ENCODE peak calls at places on chromosomes 12 and 14, in ten cellular contexts. R is neuronal stem cell; Q is tibial artery; T is esophagus squamous epithelium; O is right lobe of liver; I is GM23338; V is CD8-positive, alpha-beta T cell; W is hepatocyte; K is pancreas; L is effector memory CD4-positive, alpha-beta T cell. X is an unnamed sample.

GRCh38 chr14:54637829-54638446 is 71.0 kb downstream of the SAMD4A start:
- DNase-seq in R (no peak), Q (no peak), T (no peak), O (no peak), I (no peak), V (no peak), W (peak), K (no peak), L (no peak), X (no peak)

GRCh38 chr12:124371366-124371765 is 76.5 kb downstream of the RFLNA start:
- DNase-seq in R (no peak), Q (no peak), T (no peak), O (peak), I (no peak), V (no peak), W (no peak), K (no peak), L (no peak), X (no peak)

GRCh38 chr14:63388766-63389431 is 70.2 kb upstream of the GPHB5 start:
- DNase-seq in R (peak), Q (peak), T (no peak), O (peak), I (peak), V (peak), W (peak), K (peak), L (no peak), X (no peak)

GRCh38 chr14:57987051-57987450 is 121.2 kb upstream of the SLC35F4 start:
- DNase-seq in R (no peak), Q (no peak), T (no peak), O (no peak), I (no peak), V (no peak), W (no peak), K (no peak), L (no peak), X (no peak)

GRCh38 chr12:43308776-43309175 is 243.2 kb downstream of the ADAMTS20 start:
- DNase-seq in R (no peak), Q (no peak), T (no peak), O (no peak), I (no peak), V (no peak), W (no peak), K (no peak), L (no peak), X (no peak)

GRCh38 chr12:112584266-112584722 is 165.5 kb downstream of the PTPN11 start:
- DNase-seq in R (no peak), Q (no peak), T (no peak), O (no peak), I (peak), V (no peak), W (no peak), K (no peak), L (no peak), X (no peak)

GRCh38 chr12:76679778-76680177 is 84.1 kb upstream of the ZDHHC17 start:
- DNase-seq in R (no peak), Q (no peak), T (no peak), O (no peak), I (no peak), V (no peak), W (no peak), K (no peak), L (no peak), X (no peak)

GRCh38 chr12:101875112-101875961 is 2.0 kb upstream of the DRAM1 start:
- DNase-seq in R (no peak), Q (no peak), T (no peak), O (no peak), I (no peak), V (no peak), W (no peak), K (no peak), L (no peak), X (no peak)

GRCh38 chr12:70648831-70649230 is 11.6 kb upstream of the PTPRB start:
- DNase-seq in R (no peak), Q (no peak), T (no peak), O (no peak), I (no peak), V (no peak), W (no peak), K (no peak), L (no peak), X (no peak)

GRCh38 chr12:52187206-52187605 is 4.6 kb downstream of the KRT80 start:
- DNase-seq in R (no peak), Q (no peak), T (no peak), O (no peak), I (no peak), V (no peak), W (no peak), K (no peak), L (no peak), X (no peak)

GRCh38 chr12:52184813-52185212 is 7.0 kb downstream of the KRT80 start:
- DNase-seq in R (no peak), Q (no peak), T (no peak), O (no peak), I (no peak), V (no peak), W (no peak), K (no peak), L (no peak), X (no peak)

GRCh38 chr12:52187640-52188039 is 4.2 kb downstream of the KRT80 start:
- DNase-seq in R (no peak), Q (no peak), T (no peak), O (no peak), I (no peak), V (no peak), W (no peak), K (no peak), L (no peak), X (no peak)

GRCh38 chr12:52185400-52185967 is 6.3 kb downstream of the KRT80 start:
- DNase-seq in R (no peak), Q (no peak), T (no peak), O (no peak), I (no peak), V (no peak), W (no peak), K (no peak), L (no peak), X (no peak)

GRCh38 chr12:52186135-52186840 is 5.5 kb downstream of the KRT80 start:
- DNase-seq in R (no peak), Q (no peak), T (no peak), O (no peak), I (no peak), V (no peak), W (peak), K (no peak), L (no peak), X (no peak)
- H3K27ac ChIP-seq in R (no peak), Q (peak), T (peak), O (no peak), I (no peak), V (no peak), W (peak), K (no peak), L (no peak), X (peak)

GRCh38 chr12:109723311-109723791 is 9.7 kb downstream of the FAM222A start:
- DNase-seq in R (no peak), Q (no peak), T (no peak), O (peak), I (no peak), V (no peak), W (no peak), K (peak), L (no peak), X (no peak)
- H3K27ac ChIP-seq in R (no peak), Q (no peak), T (no peak), O (peak), I (no peak), V (no peak), W (no peak), K (no peak), L (no peak), X (no peak)

GRCh38 chr12:20423557-20423956 is 55.2 kb downstream of the PDE3A start:
- DNase-seq in R (no peak), Q (no peak), T (no peak), O (no peak), I (peak), V (no peak), W (no peak), K (no peak), L (no peak), X (no peak)

GRCh38 chr12:20432290-20432689 is 64.0 kb downstream of the PDE3A start:
- DNase-seq in R (no peak), Q (no peak), T (no peak), O (no peak), I (no peak), V (no peak), W (no peak), K (no peak), L (no peak), X (no peak)

GRCh38 chr12:20426191-20426590 is 57.9 kb downstream of the PDE3A start:
- DNase-seq in R (no peak), Q (peak), T (no peak), O (no peak), I (no peak), V (no peak), W (no peak), K (no peak), L (no peak), X (no peak)

GRCh38 chr12:20429876-20430275 is 61.5 kb downstream of the PDE3A start:
- DNase-seq in R (no peak), Q (no peak), T (no peak), O (no peak), I (no peak), V (no peak), W (no peak), K (no peak), L (no peak), X (no peak)

DNA sequence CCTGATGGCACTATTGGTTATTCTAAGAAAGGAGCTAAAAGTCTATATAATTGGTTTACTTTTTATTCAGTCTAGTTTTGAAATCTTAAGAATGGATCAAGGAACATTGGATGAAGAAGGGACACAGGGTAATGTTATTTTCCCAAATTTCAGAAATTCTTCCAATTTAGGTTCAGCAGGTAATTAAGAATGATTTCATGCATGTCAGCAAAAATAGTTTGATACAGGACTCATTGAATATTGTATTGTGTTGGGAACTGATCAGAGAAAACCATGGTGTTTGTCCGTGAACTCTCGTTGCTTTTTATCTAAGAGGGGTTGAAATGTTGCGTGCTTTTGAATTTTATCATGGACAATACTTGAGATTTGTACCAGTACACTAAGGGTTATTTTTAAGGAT is 58.6 kb downstream of the PDE3A start:
- DNase-seq in R (no peak), Q (no peak), T (no peak), O (no peak), I (no peak), V (no peak), W (no peak), K (no peak), L (no peak), X (no peak)
- H3K27ac ChIP-seq in R (no peak), Q (peak), T (no peak), O (no peak), I (no peak), V (no peak), W (no peak), K (no peak), L (no peak), X (no peak)

GRCh38 chr14:50121506-50121905 is 5.1 kb upstream of the VCPKMT start:
- DNase-seq in R (no peak), Q (no peak), T (no peak), O (no peak), I (no peak), V (no peak), W (no peak), K (no peak), L (no peak), X (no peak)

GRCh38 chr14:50117456-50117855 is 1.1 kb upstream of the VCPKMT start:
- DNase-seq in R (no peak), Q (no peak), T (no peak), O (no peak), I (no peak), V (no peak), W (no peak), K (no peak), L (no peak), X (no peak)

GRCh38 chr14:50113381-50113811 is 3.0 kb downstream of the VCPKMT start:
- DNase-seq in R (no peak), Q (no peak), T (no peak), O (no peak), I (no peak), V (no peak), W (no peak), K (no peak), L (no peak), X (no peak)

GRCh38 chr14:50116221-50116956 is at the start of gene VCPKMT:
- DNase-seq in R (peak), Q (peak), T (peak), O (peak), I (peak), V (peak), W (peak), K (peak), L (peak), X (peak)

DNA sequence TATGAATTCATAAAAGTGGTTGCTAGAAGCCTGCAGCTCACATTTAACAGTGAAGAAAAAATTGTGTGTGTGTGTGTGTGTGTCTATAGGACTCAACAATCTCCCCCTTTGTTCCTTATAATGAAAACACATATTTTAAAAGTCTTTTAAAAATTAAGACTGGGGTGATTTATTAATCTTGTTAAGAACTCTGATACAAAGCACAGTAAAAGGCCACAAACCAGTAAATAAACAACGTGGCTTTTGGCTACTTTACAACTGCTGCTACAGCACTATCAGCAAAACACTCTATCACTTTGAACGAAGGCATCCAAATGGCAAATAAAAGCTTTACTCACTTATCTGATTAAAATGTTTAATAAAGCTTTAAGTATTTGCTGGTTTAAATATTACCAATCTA is 614 bp upstream of the VCPKMT start:
- DNase-seq in R (no peak), Q (no peak), T (no peak), O (no peak), I (no peak), V (no peak), W (no peak), K (no peak), L (no peak), X (no peak)
- H3K27ac ChIP-seq in R (no peak), Q (peak), T (peak), O (peak), I (peak), V (peak), W (peak), K (peak), L (peak), X (peak)

GRCh38 chr12:57524814-57525614 is 2.4 kb downstream of the MBD6 start:
- DNase-seq in R (no peak), Q (no peak), T (no peak), O (no peak), I (no peak), V (no peak), W (no peak), K (peak), L (no peak), X (no peak)
- H3K27ac ChIP-seq in R (no peak), Q (peak), T (peak), O (no peak), I (no peak), V (no peak), W (peak), K (no peak), L (no peak), X (no peak)

DNA sequence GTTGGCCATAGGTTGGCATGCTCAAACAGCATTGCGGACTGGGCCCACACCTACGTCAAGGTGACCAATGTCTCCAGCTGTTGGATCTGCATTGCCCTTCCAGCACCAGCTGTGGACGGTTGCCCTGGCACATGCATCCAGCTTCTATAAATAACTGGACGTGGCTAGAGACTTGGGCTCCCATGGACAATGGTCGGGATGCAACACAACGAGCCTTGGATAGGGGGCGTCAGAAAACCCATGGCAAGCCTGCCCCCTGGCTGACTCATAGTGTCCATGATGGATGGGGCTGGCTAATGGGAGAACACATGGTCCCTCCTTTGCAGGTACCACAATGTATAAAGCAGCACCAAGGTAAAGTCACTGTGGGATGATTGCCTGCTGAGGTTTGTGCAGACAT is 331.6 kb upstream of the FAR2 start:
- DNase-seq in R (no peak), Q (no peak), T (no peak), O (no peak), I (peak), V (no peak), W (no peak), K (no peak), L (no peak), X (no peak)
- H3K27ac ChIP-seq in R (no peak), Q (no peak), T (no peak), O (no peak), I (no peak), V (no peak), W (no peak), K (no peak), L (no peak), X (no peak)

GRCh38 chr14:61102549-61103466 is 121.8 kb downstream of the SLC38A6 start:
- DNase-seq in R (no peak), Q (no peak), T (no peak), O (peak), I (no peak), V (no peak), W (no peak), K (no peak), L (no peak), X (no peak)
- H3K27ac ChIP-seq in R (no peak), Q (peak), T (peak), O (peak), I (peak), V (no peak), W (peak), K (peak), L (no peak), X (peak)

DNA sequence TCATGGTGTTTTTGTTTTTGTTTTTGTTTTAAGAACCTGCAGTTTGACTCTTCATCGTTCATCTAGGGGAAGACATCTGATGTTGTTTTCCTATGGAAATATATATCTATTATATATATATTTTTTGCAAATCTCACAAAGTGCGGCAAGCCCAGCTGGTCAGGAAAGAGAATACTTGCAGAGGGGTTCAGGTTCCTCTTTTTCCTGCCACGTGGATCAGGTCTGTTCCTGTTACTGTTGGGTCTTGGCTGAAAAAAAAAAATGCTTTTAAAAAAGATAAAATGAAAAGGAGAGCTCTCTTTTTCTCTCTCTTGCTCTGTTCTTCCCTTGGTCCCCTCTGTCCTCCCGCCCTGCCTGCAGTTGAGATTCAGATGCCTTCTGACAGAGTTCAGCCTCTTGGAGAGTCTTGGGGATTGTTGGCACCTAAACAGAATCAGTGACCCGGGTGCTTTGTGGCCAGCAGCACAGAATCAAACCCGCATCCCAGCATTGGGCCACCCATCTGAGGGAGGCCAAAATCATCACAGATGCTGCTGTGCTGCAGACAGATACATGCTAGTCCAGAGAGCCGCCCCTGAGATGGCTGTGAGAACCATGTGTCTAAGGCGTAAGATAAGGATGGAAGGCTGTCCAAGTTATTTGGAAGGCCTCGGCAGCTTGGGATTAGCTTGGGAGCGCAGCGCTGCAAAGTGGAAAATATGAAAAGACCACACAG is 179.2 kb upstream of the BCL2L14 start:
- DNase-seq in R (no peak), Q (peak), T (no peak), O (no peak), I (no peak), V (no peak), W (no peak), K (no peak), L (no peak), X (no peak)
- H3K27ac ChIP-seq in R (no peak), Q (peak), T (no peak), O (no peak), I (no peak), V (no peak), W (no peak), K (no peak), L (no peak), X (no peak)

X was measured in epithelial cell of prostate.